ENCODE peak calls at places on chromosomes 11 and 22, in four cellular contexts. One of them, this sample, is unnamed.

GRCh38 chr22:47389201-47389600 is 626.8 kb downstream of the TBC1D22A start:
- DNase-seq in GM12865: no peak
- DNase-seq in fibroblast of mammary gland: no peak
- DNase-seq in lower leg skin: no peak
- DNase-seq in this sample: no peak

GRCh38 chr22:30054764-30055069 is 25.5 kb upstream of the HORMAD2 start:
- DNase-seq in GM12865: no peak
- DNase-seq in fibroblast of mammary gland: no peak
- DNase-seq in lower leg skin: no peak
- DNase-seq in this sample: no peak

GRCh38 chr11:109522116-109522755 is 100.2 kb downstream of the C11orf87 start:
- DNase-seq in GM12865: no peak
- DNase-seq in fibroblast of mammary gland: no peak
- DNase-seq in lower leg skin: no peak
- DNase-seq in this sample: no peak

GRCh38 chr11:16782226-16782919 is 43.9 kb downstream of the C11orf58 start:
- DNase-seq in GM12865: no peak
- DNase-seq in fibroblast of mammary gland: no peak
- DNase-seq in lower leg skin: peak
- DNase-seq in this sample: no peak

GRCh38 chr11:109305009-109305408 is 117.0 kb upstream of the C11orf87 start:
- DNase-seq in GM12865: no peak
- DNase-seq in fibroblast of mammary gland: no peak
- DNase-seq in lower leg skin: no peak
- DNase-seq in this sample: no peak

GRCh38 chr11:10930224-10930960 is 72.5 kb upstream of the ZBED5 start:
- DNase-seq in GM12865: no peak
- DNase-seq in fibroblast of mammary gland: peak
- DNase-seq in lower leg skin: no peak
- DNase-seq in this sample: peak

GRCh38 chr22:20024225-20025087 is 3.5 kb downstream of the TANGO2 start:
- DNase-seq in GM12865: no peak
- DNase-seq in fibroblast of mammary gland: no peak
- DNase-seq in lower leg skin: no peak
- DNase-seq in this sample: no peak

GRCh38 chr11:45754261-45754709 is 50.7 kb upstream of the SLC35C1 start:
- DNase-seq in GM12865: no peak
- DNase-seq in fibroblast of mammary gland: no peak
- DNase-seq in lower leg skin: no peak
- DNase-seq in this sample: peak

DNA sequence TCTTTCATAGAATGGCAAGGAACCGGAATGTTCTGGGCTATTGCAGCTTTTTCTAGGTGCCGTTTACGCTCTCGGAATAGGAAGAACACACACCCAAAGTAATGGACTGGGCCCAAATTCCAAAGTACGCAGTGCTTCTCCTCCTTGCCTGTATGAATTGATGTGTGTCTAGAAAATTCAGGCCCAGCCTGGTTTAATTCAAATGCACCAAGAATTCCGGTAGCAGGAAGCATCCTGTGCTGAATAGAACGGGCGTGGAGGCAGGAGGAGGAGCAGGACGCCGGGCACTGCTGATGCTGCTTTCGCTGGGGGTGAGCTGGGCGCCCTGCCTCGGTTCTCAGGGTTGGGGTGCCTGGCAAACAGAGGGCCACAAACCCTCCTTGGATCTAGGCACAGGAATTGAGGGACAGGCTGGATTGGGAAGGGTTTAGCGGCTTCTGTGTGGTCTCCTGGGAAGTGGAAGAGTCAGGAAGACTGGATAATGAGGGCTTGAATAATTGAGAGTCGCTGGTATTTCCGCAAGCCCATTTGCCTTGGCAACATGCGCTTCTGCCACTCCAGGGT is 2.0 kb downstream of the PARVB start:
- DNase-seq in GM12865: peak
- DNase-seq in fibroblast of mammary gland: no peak
- DNase-seq in lower leg skin: no peak
- DNase-seq in this sample: no peak
- H3K4me3 ChIP-seq in GM12865: peak
- H3K4me3 ChIP-seq in fibroblast of mammary gland: no peak
- H3K4me3 ChIP-seq in lower leg skin: no peak
- H3K4me3 ChIP-seq in this sample: no peak

GRCh38 chr11:67289651-67290479 is 762 bp downstream of the ANKRD13D start:
- DNase-seq in GM12865: no peak
- DNase-seq in fibroblast of mammary gland: no peak
- DNase-seq in lower leg skin: no peak
- DNase-seq in this sample: no peak

GRCh38 chr11:67289226-67289650 is at the start of gene ANKRD13D:
- DNase-seq in GM12865: no peak
- DNase-seq in fibroblast of mammary gland: no peak
- DNase-seq in lower leg skin: no peak
- DNase-seq in this sample: no peak

GRCh38 chr11:67292671-67293070 is 3.6 kb downstream of the ANKRD13D start:
- DNase-seq in GM12865: no peak
- DNase-seq in fibroblast of mammary gland: no peak
- DNase-seq in lower leg skin: no peak
- DNase-seq in this sample: no peak

GRCh38 chr11:67291481-67292381 is 2.6 kb downstream of the ANKRD13D start:
- DNase-seq in GM12865: no peak
- DNase-seq in fibroblast of mammary gland: no peak
- DNase-seq in lower leg skin: no peak
- DNase-seq in this sample: no peak

GRCh38 chr11:67290801-67291200 is 1.7 kb downstream of the ANKRD13D start:
- DNase-seq in GM12865: no peak
- DNase-seq in fibroblast of mammary gland: peak
- DNase-seq in lower leg skin: no peak
- DNase-seq in this sample: no peak
- H3K4me3 ChIP-seq in GM12865: no peak
- H3K4me3 ChIP-seq in fibroblast of mammary gland: no peak
- H3K4me3 ChIP-seq in lower leg skin: no peak
- H3K4me3 ChIP-seq in this sample: no peak

GRCh38 chr22:23774114-23774921 is 1.7 kb downstream of the MMP11 start:
- DNase-seq in GM12865: no peak
- DNase-seq in fibroblast of mammary gland: no peak
- DNase-seq in lower leg skin: no peak
- DNase-seq in this sample: no peak
- H3K4me3 ChIP-seq in GM12865: no peak
- H3K4me3 ChIP-seq in fibroblast of mammary gland: no peak
- H3K4me3 ChIP-seq in lower leg skin: no peak
- H3K4me3 ChIP-seq in this sample: no peak

DNA sequence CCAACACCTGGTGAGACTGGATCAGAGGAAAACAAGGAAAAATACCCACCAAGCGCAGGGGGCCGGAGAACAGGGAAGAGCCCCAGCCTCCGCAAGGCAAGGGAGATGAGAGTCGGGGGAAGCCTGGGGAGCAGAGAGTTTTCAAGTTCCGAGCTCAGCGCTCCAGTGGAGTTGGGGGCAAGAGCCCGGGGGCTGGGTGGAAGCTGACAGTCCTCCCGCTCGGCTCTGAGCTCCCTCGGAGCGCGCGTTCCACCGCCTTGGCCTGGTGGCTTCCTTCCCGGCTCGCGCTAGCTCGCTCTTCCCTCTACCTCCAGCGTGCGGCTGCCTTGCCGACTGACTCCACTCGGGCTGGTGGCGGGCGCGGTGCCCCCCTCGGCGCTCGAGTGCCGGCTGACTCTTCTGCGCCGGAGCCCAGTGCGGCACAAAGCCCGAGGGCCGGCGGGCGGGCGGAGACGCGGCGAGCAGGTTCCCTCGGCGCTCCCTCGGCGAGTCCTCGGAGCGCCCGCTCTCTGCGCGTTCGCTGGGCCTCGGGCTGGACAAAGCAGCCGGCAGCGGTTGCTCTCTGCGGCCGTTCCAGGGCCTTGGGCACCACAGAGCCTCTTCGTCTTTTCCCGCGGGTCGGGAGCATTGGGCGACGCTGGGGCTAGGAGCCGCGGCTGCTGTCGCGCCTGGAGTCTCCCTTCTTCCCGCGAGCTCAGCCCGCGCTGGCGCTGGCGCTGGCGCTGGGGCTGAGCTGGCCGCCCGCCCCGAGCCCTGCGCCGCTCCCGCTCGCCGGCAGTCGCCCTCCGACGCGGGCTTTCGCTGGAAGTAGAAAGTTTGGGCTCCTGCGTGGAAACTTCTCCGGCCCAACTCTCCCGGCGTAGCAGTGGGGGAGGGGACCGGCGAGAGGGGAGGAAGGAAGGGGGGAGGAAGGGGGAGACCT is 1.0 kb downstream of the PAX6 start:
- DNase-seq in GM12865: no peak
- DNase-seq in fibroblast of mammary gland: peak
- DNase-seq in lower leg skin: peak
- DNase-seq in this sample: no peak
- H3K4me3 ChIP-seq in GM12865: no peak
- H3K4me3 ChIP-seq in fibroblast of mammary gland: no peak
- H3K4me3 ChIP-seq in lower leg skin: peak
- H3K4me3 ChIP-seq in this sample: no peak